ENCODE peak calls at places on chromosomes 1 and 21, in five cellular contexts. L, G, R, N and H are unnamed samples.

GRCh38 chr1:14173598-14173997 is 424.9 kb upstream of the KAZN start:
- DNase-seq in G (no peak), L (no peak), R (no peak), N (no peak), H (no peak)

GRCh38 chr1:160874935-160875334 is 10.0 kb downstream of the ITLN1 start:
- DNase-seq in N (no peak), G (no peak), R (peak; percentile 17), L (no peak), H (no peak)

GRCh38 chr21:42089093-42089631 is 18.0 kb downstream of the UMODL1 start:
- DNase-seq in L (no peak), N (no peak), R (no peak), G (no peak), H (no peak)

GRCh38 chr1:112935474-112936289 is 20.3 kb downstream of the SLC16A1 start:
- DNase-seq in N (no peak), R (peak; percentile 43), G (no peak), L (no peak), H (no peak)

GRCh38 chr1:59360170-59360569 is 63.3 kb downstream of the FGGY start:
- DNase-seq in R (peak; percentile 2), L (no peak), N (no peak), G (no peak), H (no peak)

GRCh38 chr1:182392045-182393028 is 747 bp upstream of the GLUL start:
- DNase-seq in G (no peak), R (no peak), N (no peak), L (no peak), H (no peak)

GRCh38 chr1:81158592-81158991 is 642.1 kb upstream of the ADGRL2 start:
- DNase-seq in L (no peak), N (no peak), R (no peak), G (no peak), H (no peak)

GRCh38 chr1:8015036-8015808 is 10.9 kb downstream of the ERRFI1 start:
- DNase-seq in L (peak; percentile 64), N (peak; percentile 26), G (no peak), R (peak; percentile 72), H (peak; percentile 66)

GRCh38 chr1:112706505-112707216 is at the start of gene RHOC:
- DNase-seq in G (no peak), L (peak; percentile 94), R (no peak), N (no peak), H (no peak)

GRCh38 chr1:12244078-12244477 is 14.2 kb downstream of the VPS13D start:
- DNase-seq in R (peak; percentile 9), L (peak; percentile 52), N (no peak), G (no peak), H (no peak)

GRCh38 chr1:53619088-53619810 is 119.7 kb downstream of the GLIS1 start:
- DNase-seq in L (no peak), G (no peak), N (no peak), R (no peak), H (no peak)

GRCh38 chr1:57826535-57826934 is 402.7 kb upstream of the DAB1 start:
- DNase-seq in L (no peak), N (no peak), G (no peak), R (no peak), H (no peak)

GRCh38 chr1:33257759-33258712 is 1.7 kb downstream of the ZNF362 start:
- DNase-seq in G (no peak), L (no peak), N (no peak), R (no peak), H (peak; percentile 52)

GRCh38 chr1:171741872-171742576 is at the start of gene VAMP4:
- DNase-seq in L (peak; percentile 93), N (peak; percentile 59), R (peak; percentile 83), G (peak; percentile 75), H (peak; percentile 54)

GRCh38 chr1:33010946-33011731 is 25.5 kb downstream of the AK2 start:
- DNase-seq in N (no peak), L (no peak), R (no peak), G (no peak), H (no peak)

GRCh38 chr1:29230553-29231378 is at the start of gene MECR:
- DNase-seq in N (peak; percentile 82), R (peak; percentile 91), L (peak; percentile 99), G (peak; percentile 89), H (peak; percentile 83)

GRCh38 chr1:231231511-231231910 is 9.5 kb upstream of the GNPAT start:
- DNase-seq in N (no peak), L (no peak), R (no peak), G (no peak), H (no peak)

GRCh38 chr1:7253118-7253480 is 467.8 kb downstream of the CAMTA1 start:
- DNase-seq in L (no peak), R (no peak), G (no peak), N (no peak), H (no peak)

GRCh38 chr1:71587961-71588360 is 507.1 kb upstream of the ZRANB2 start:
- DNase-seq in L (no peak), G (no peak), N (no peak), R (no peak), H (no peak)

GRCh38 chr1:176843352-176844297 is 320.9 kb downstream of the ASTN1 start:
- DNase-seq in L (peak; percentile 19), N (no peak), R (peak; percentile 43), G (no peak), H (peak; percentile 7)

GRCh38 chr1:215595231-215595630 is 28.1 kb downstream of the KCTD3 start:
- DNase-seq in R (no peak), N (no peak), G (no peak), L (no peak), H (no peak)

GRCh38 chr21:42411197-42411869 is 7.6 kb downstream of the UBASH3A start:
- DNase-seq in R (peak; percentile 25), G (no peak), N (no peak), L (peak; percentile 62), H (peak; percentile 32)

GRCh38 chr1:244353572-244354091 is 98.1 kb downstream of the ADSS2 start:
- DNase-seq in G (peak; percentile 25), R (peak; percentile 83), L (peak; percentile 73), N (no peak), H (peak; percentile 37)

GRCh38 chr1:172824199-172824598 is 165.3 kb downstream of the FASLG start:
- DNase-seq in L (no peak), N (no peak), G (no peak), R (no peak), H (no peak)

GRCh38 chr1:38154089-38154470 is 107.5 kb upstream of the POU3F1 start:
- DNase-seq in G (no peak), N (no peak), R (no peak), L (no peak), H (no peak)

GRCh38 chr1:33228935-33229487 is 27.3 kb upstream of the ZNF362 start:
- DNase-seq in R (no peak), L (no peak), G (no peak), N (no peak), H (no peak)

GRCh38 chr1:86430376-86430775 is 6.4 kb downstream of the CLCA2 start:
- DNase-seq in R (no peak), N (no peak), G (no peak), L (no peak), H (no peak)

GRCh38 chr1:86434031-86434430 is 10.1 kb downstream of the CLCA2 start:
- DNase-seq in N (no peak), R (no peak), G (no peak), L (no peak), H (no peak)

GRCh38 chr1:86429830-86430229 is 5.9 kb downstream of the CLCA2 start:
- DNase-seq in R (peak; percentile 46), G (no peak), N (no peak), L (no peak), H (no peak)

GRCh38 chr1:86423873-86424272 is at the start of gene CLCA2:
- DNase-seq in N (no peak), G (no peak), R (no peak), L (no peak), H (no peak)

DNA sequence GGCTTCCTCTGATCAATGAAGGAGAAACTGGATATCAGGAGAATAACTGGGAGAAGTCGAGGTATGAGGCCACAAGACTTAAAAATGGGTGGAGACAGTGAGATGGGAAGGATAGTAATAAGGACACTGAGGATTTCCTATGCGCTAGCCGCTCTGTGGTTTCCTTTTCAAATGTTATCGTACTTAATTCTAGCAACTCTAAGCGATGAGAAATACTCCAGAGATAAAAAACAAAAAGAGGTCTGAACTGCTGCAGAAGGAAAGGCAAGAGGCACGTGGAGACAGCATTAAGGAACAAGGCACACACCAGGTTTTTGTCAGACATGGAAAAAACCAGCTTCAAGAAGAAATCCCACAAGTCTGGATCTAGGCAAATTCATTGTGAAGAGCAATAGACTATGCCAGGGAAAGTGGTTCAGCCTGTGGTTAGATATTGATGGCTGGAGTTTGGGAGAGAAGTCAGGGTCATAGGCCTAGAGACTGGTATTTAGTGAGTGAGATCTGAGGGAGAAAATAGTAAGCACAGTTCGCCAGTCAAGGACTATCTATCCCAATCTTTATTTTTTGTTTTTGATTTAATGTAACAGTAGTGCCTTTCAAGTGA is 5.3 kb downstream of the CLCA2 start:
- DNase-seq in N (no peak), G (no peak), R (no peak), L (no peak), H (no peak)
- TF ChIP-seq KDM1A in N (no peak), G (no peak), R (no peak), L (no peak), H (no peak)

GRCh38 chr1:41915786-41916571 is 2.7 kb downstream of the HIVEP3 start:
- DNase-seq in R (no peak), N (no peak), G (no peak), L (no peak), H (no peak)
- TF ChIP-seq KDM1A in R (no peak), N (no peak), G (no peak), L (no peak), H (no peak)

GRCh38 chr1:40257313-40257687 is 736 bp upstream of the ZMPSTE24 start:
- DNase-seq in G (no peak), L (no peak), R (no peak), N (no peak), H (no peak)

GRCh38 chr1:40258445-40258769 is 371 bp downstream of the ZMPSTE24 start:
- DNase-seq in L (no peak), N (no peak), G (no peak), R (no peak), H (peak; percentile 3)

GRCh38 chr1:40255231-40255630 is 2.8 kb upstream of the ZMPSTE24 start:
- DNase-seq in N (no peak), G (no peak), L (no peak), R (no peak), H (no peak)

GRCh38 chr1:40257688-40258444 is at the start of gene ZMPSTE24:
- DNase-seq in G (peak; percentile 88), N (peak; percentile 87), R (peak; percentile 98), L (peak; percentile 92), H (peak; percentile 95)

GRCh38 chr1:40256401-40257084 is 1.5 kb upstream of the ZMPSTE24 start:
- DNase-seq in L (no peak), R (no peak), G (no peak), N (no peak), H (no peak)
- TF ChIP-seq KDM1A in L (no peak), R (no peak), G (no peak), N (no peak), H (no peak)

GRCh38 chr1:17243274-17243673 is 5.6 kb upstream of the PADI3 start:
- DNase-seq in N (no peak), G (no peak), L (no peak), R (no peak), H (no peak)

GRCh38 chr1:17245926-17246325 is 3.0 kb upstream of the PADI3 start:
- DNase-seq in G (no peak), N (no peak), L (no peak), R (no peak), H (no peak)

GRCh38 chr1:17248781-17249180 is at the start of gene PADI3:
- DNase-seq in N (no peak), R (no peak), G (no peak), L (peak; percentile 55), H (no peak)

GRCh38 chr1:17250601-17251000 is 1.7 kb downstream of the PADI3 start:
- DNase-seq in L (no peak), R (peak; percentile 82), G (no peak), N (no peak), H (no peak)

GRCh38 chr1:17244826-17245740 is 3.8 kb upstream of the PADI3 start:
- DNase-seq in R (no peak), N (no peak), G (no peak), L (no peak), H (no peak)
- TF ChIP-seq KDM1A in R (no peak), N (no peak), G (no peak), L (no peak), H (no peak)